ENCODE peak calls at places on chromosomes 7 and 10, in ten cellular contexts. One of them, this sample, is unnamed.

GRCh38 chr7:18162653-18163052 is 135.0 kb upstream of the PRPS1L1 start:
- DNase-seq in transverse colon: no peak
- DNase-seq in heart left ventricle: no peak
- DNase-seq in hepatocyte: no peak
- DNase-seq in kidney: no peak
- DNase-seq in IMR-90: no peak
- DNase-seq in neural progenitor cell: no peak
- DNase-seq in colonic mucosa: no peak
- DNase-seq in foreskin keratinocyte: no peak
- DNase-seq in A549: no peak
- DNase-seq in this sample: no peak

GRCh38 chr7:27143022-27143949 is at the start of gene HOXA5:
- DNase-seq in heart left ventricle: no peak
- DNase-seq in neural progenitor cell: peak
- DNase-seq in foreskin keratinocyte: peak
- DNase-seq in kidney: peak
- DNase-seq in hepatocyte: no peak
- DNase-seq in IMR-90: peak
- DNase-seq in A549: peak
- DNase-seq in colonic mucosa: peak
- DNase-seq in transverse colon: peak
- DNase-seq in this sample: no peak

GRCh38 chr10:43409385-43410109 is 561 bp upstream of the HNRNPF start:
- DNase-seq in kidney: peak
- DNase-seq in A549: no peak
- DNase-seq in heart left ventricle: peak
- DNase-seq in foreskin keratinocyte: no peak
- DNase-seq in transverse colon: peak
- DNase-seq in neural progenitor cell: no peak
- DNase-seq in hepatocyte: no peak
- DNase-seq in IMR-90: no peak
- DNase-seq in colonic mucosa: peak
- DNase-seq in this sample: peak

GRCh38 chr10:69176823-69177222 is 3.2 kb upstream of the SUPV3L1 start:
- DNase-seq in foreskin keratinocyte: no peak
- DNase-seq in colonic mucosa: no peak
- DNase-seq in hepatocyte: no peak
- DNase-seq in neural progenitor cell: no peak
- DNase-seq in A549: no peak
- DNase-seq in IMR-90: no peak
- DNase-seq in kidney: no peak
- DNase-seq in transverse colon: no peak
- DNase-seq in heart left ventricle: no peak
- DNase-seq in this sample: no peak

GRCh38 chr10:73413108-73413527 is 740 bp downstream of the ANXA7 start:
- DNase-seq in hepatocyte: peak
- DNase-seq in kidney: no peak
- DNase-seq in foreskin keratinocyte: peak
- DNase-seq in neural progenitor cell: peak
- DNase-seq in heart left ventricle: no peak
- DNase-seq in transverse colon: peak
- DNase-seq in A549: peak
- DNase-seq in IMR-90: no peak
- DNase-seq in colonic mucosa: peak
- DNase-seq in this sample: peak

GRCh38 chr10:77741746-77742145 is 104.1 kb upstream of the KCNMA1 start:
- DNase-seq in neural progenitor cell: no peak
- DNase-seq in colonic mucosa: no peak
- DNase-seq in heart left ventricle: no peak
- DNase-seq in IMR-90: peak
- DNase-seq in kidney: no peak
- DNase-seq in transverse colon: no peak
- DNase-seq in hepatocyte: no peak
- DNase-seq in A549: no peak
- DNase-seq in foreskin keratinocyte: no peak
- DNase-seq in this sample: no peak

GRCh38 chr7:104207348-104207730 is 474 bp downstream of the ORC5 start:
- DNase-seq in kidney: no peak
- DNase-seq in hepatocyte: no peak
- DNase-seq in foreskin keratinocyte: no peak
- DNase-seq in colonic mucosa: peak
- DNase-seq in heart left ventricle: no peak
- DNase-seq in neural progenitor cell: peak
- DNase-seq in A549: no peak
- DNase-seq in transverse colon: no peak
- DNase-seq in IMR-90: peak
- DNase-seq in this sample: no peak

GRCh38 chr7:156655232-156655628 is 14.7 kb downstream of the RNF32 start:
- DNase-seq in IMR-90: no peak
- DNase-seq in kidney: no peak
- DNase-seq in hepatocyte: no peak
- DNase-seq in colonic mucosa: no peak
- DNase-seq in foreskin keratinocyte: no peak
- DNase-seq in transverse colon: no peak
- DNase-seq in heart left ventricle: no peak
- DNase-seq in neural progenitor cell: no peak
- DNase-seq in A549: no peak
- DNase-seq in this sample: no peak

GRCh38 chr7:34165927-34166550 is 260.7 kb downstream of the BMPER start:
- DNase-seq in IMR-90: peak
- DNase-seq in transverse colon: no peak
- DNase-seq in colonic mucosa: no peak
- DNase-seq in A549: peak
- DNase-seq in foreskin keratinocyte: peak
- DNase-seq in neural progenitor cell: peak
- DNase-seq in hepatocyte: peak
- DNase-seq in kidney: no peak
- DNase-seq in heart left ventricle: no peak
- DNase-seq in this sample: no peak

GRCh38 chr10:130121486-130122079 is 11.0 kb upstream of the C10orf143 start:
- DNase-seq in hepatocyte: no peak
- DNase-seq in heart left ventricle: no peak
- DNase-seq in A549: no peak
- DNase-seq in IMR-90: no peak
- DNase-seq in colonic mucosa: no peak
- DNase-seq in neural progenitor cell: no peak
- DNase-seq in foreskin keratinocyte: no peak
- DNase-seq in transverse colon: no peak
- DNase-seq in kidney: no peak
- DNase-seq in this sample: no peak

GRCh38 chr10:133042061-133042460 is 45.7 kb upstream of the ADGRA1 start:
- DNase-seq in neural progenitor cell: no peak
- DNase-seq in IMR-90: no peak
- DNase-seq in transverse colon: no peak
- DNase-seq in kidney: no peak
- DNase-seq in hepatocyte: no peak
- DNase-seq in heart left ventricle: no peak
- DNase-seq in A549: no peak
- DNase-seq in colonic mucosa: no peak
- DNase-seq in foreskin keratinocyte: no peak
- DNase-seq in this sample: no peak

DNA sequence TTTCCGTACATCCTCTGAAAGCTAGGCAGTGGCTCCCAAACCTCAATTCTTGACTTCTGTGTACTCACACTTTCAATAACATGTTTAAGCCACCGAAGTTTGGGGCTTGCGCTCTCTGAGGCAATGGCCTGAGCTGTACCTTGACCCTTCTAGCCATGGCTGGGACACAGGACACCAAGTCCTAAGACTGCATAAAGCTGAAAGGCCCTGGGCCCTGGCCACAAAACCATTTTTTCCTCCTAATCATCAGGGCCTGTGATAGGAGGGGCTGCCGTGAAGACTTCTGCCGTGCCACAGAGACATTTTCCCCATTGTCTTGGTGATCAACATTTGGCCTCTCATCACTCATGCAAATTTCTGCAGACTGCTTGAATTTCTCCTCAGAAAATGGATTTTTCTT is 216.5 kb upstream of the TEX47 start:
- DNase-seq in kidney: no peak
- DNase-seq in transverse colon: no peak
- DNase-seq in A549: no peak
- DNase-seq in foreskin keratinocyte: no peak
- DNase-seq in heart left ventricle: no peak
- DNase-seq in IMR-90: no peak
- DNase-seq in hepatocyte: no peak
- DNase-seq in neural progenitor cell: no peak
- DNase-seq in colonic mucosa: no peak
- DNase-seq in this sample: no peak
- H3K27ac ChIP-seq in kidney: no peak
- H3K27ac ChIP-seq in transverse colon: no peak
- H3K27ac ChIP-seq in A549: no peak
- H3K27ac ChIP-seq in foreskin keratinocyte: no peak
- H3K27ac ChIP-seq in heart left ventricle: no peak
- H3K27ac ChIP-seq in IMR-90: no peak
- H3K27ac ChIP-seq in hepatocyte: no peak
- H3K27ac ChIP-seq in neural progenitor cell: no peak
- H3K27ac ChIP-seq in colonic mucosa: no peak
- H3K27ac ChIP-seq in this sample: no peak

GRCh38 chr7:149837620-149838223 is 453 bp upstream of the ZNF862 start:
- DNase-seq in hepatocyte: no peak
- DNase-seq in IMR-90: no peak
- DNase-seq in heart left ventricle: no peak
- DNase-seq in foreskin keratinocyte: no peak
- DNase-seq in transverse colon: no peak
- DNase-seq in neural progenitor cell: no peak
- DNase-seq in A549: no peak
- DNase-seq in kidney: no peak
- DNase-seq in colonic mucosa: no peak
- DNase-seq in this sample: no peak
- H3K27ac ChIP-seq in hepatocyte: no peak
- H3K27ac ChIP-seq in IMR-90: no peak
- H3K27ac ChIP-seq in heart left ventricle: peak
- H3K27ac ChIP-seq in foreskin keratinocyte: no peak
- H3K27ac ChIP-seq in transverse colon: no peak
- H3K27ac ChIP-seq in neural progenitor cell: no peak
- H3K27ac ChIP-seq in A549: no peak
- H3K27ac ChIP-seq in kidney: peak
- H3K27ac ChIP-seq in colonic mucosa: no peak
- H3K27ac ChIP-seq in this sample: no peak

GRCh38 chr10:119394657-119395286 is 147.7 kb downstream of the RGS10 start:
- DNase-seq in transverse colon: no peak
- DNase-seq in kidney: no peak
- DNase-seq in heart left ventricle: no peak
- DNase-seq in IMR-90: no peak
- DNase-seq in colonic mucosa: no peak
- DNase-seq in A549: no peak
- DNase-seq in foreskin keratinocyte: no peak
- DNase-seq in neural progenitor cell: no peak
- DNase-seq in hepatocyte: no peak
- DNase-seq in this sample: no peak

GRCh38 chr10:119393421-119393820 is 149.1 kb downstream of the RGS10 start:
- DNase-seq in heart left ventricle: no peak
- DNase-seq in colonic mucosa: no peak
- DNase-seq in hepatocyte: no peak
- DNase-seq in A549: no peak
- DNase-seq in transverse colon: no peak
- DNase-seq in kidney: no peak
- DNase-seq in foreskin keratinocyte: no peak
- DNase-seq in neural progenitor cell: no peak
- DNase-seq in IMR-90: no peak
- DNase-seq in this sample: no peak

GRCh38 chr10:119395287-119396007 is 147.1 kb downstream of the RGS10 start:
- DNase-seq in kidney: peak
- DNase-seq in neural progenitor cell: no peak
- DNase-seq in colonic mucosa: no peak
- DNase-seq in IMR-90: peak
- DNase-seq in A549: no peak
- DNase-seq in heart left ventricle: peak
- DNase-seq in foreskin keratinocyte: no peak
- DNase-seq in transverse colon: no peak
- DNase-seq in hepatocyte: no peak
- DNase-seq in this sample: no peak

GRCh38 chr10:119393019-119393418 is 149.5 kb downstream of the RGS10 start:
- DNase-seq in kidney: no peak
- DNase-seq in foreskin keratinocyte: no peak
- DNase-seq in colonic mucosa: no peak
- DNase-seq in neural progenitor cell: no peak
- DNase-seq in IMR-90: no peak
- DNase-seq in hepatocyte: no peak
- DNase-seq in heart left ventricle: no peak
- DNase-seq in transverse colon: no peak
- DNase-seq in A549: no peak
- DNase-seq in this sample: no peak

DNA sequence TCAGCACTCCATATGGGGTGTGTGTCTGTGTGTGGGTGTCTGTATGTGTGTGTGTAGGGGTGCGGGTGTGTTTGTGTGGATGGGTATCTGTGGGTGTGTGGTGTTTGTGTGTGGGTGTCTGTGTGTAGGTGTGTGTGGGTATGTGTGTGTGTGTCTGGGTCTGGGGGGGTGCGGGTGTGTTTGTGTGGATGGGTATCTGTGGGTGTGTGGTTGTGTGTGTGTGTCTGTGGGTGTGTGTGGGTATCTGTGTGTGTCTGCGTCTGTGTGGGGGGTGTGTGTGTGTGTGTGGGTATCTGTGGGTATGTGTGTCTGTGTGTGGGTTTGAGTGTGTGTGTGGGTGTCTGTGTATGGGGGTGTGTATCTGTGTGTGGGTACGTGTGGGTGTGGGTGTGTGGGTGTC is 148.7 kb downstream of the RGS10 start:
- DNase-seq in colonic mucosa: no peak
- DNase-seq in IMR-90: no peak
- DNase-seq in neural progenitor cell: no peak
- DNase-seq in heart left ventricle: no peak
- DNase-seq in A549: no peak
- DNase-seq in hepatocyte: no peak
- DNase-seq in kidney: no peak
- DNase-seq in transverse colon: no peak
- DNase-seq in foreskin keratinocyte: no peak
- DNase-seq in this sample: no peak
- H3K27ac ChIP-seq in colonic mucosa: no peak
- H3K27ac ChIP-seq in IMR-90: peak
- H3K27ac ChIP-seq in neural progenitor cell: no peak
- H3K27ac ChIP-seq in heart left ventricle: no peak
- H3K27ac ChIP-seq in A549: no peak
- H3K27ac ChIP-seq in hepatocyte: no peak
- H3K27ac ChIP-seq in kidney: no peak
- H3K27ac ChIP-seq in transverse colon: no peak
- H3K27ac ChIP-seq in foreskin keratinocyte: no peak
- H3K27ac ChIP-seq in this sample: no peak

DNA sequence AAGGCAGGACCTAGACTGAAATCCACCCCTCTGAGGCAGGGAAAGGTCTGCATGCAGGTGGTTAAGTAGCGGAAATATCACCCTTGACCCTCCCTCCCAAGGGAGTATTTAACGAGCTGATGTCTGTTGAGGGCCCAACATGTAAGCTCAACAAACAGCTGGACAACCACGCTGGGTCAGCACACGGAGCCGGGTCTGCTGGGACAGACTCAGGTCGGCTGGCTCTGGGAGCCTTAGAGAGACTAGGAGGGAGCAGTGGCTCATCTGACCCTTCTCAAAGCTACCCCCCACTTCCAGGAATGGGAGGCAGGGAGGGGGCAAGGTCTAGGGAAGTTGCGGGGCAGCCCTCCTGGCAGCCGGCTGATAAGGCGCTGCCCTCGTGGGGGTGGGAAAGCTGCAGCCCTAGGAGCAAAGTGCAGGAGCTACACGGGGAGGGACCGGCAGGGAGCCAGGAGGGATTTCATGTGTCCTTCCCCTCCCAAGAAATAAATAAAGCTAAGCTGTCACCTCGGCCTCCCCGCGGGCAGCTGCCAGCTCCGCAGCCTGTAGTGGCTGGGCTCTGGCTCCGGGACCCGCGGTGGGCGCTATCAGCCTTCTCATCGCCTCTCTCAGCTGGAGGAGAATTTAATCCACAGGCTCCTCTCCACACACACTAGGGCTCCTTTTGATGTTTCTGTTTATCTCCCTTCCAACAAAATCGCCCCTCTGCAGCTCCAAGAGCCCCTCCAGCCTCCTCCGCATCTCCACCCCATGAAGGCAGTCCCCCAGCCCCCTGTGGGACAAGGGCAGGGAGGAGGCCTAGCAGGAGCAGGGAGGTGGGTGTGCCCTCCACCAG is 80.8 kb downstream of the C10orf105 start:
- DNase-seq in heart left ventricle: no peak
- DNase-seq in foreskin keratinocyte: no peak
- DNase-seq in neural progenitor cell: no peak
- DNase-seq in transverse colon: peak
- DNase-seq in IMR-90: no peak
- DNase-seq in hepatocyte: peak
- DNase-seq in colonic mucosa: peak
- DNase-seq in A549: no peak
- DNase-seq in kidney: no peak
- DNase-seq in this sample: no peak
- H3K27ac ChIP-seq in heart left ventricle: no peak
- H3K27ac ChIP-seq in foreskin keratinocyte: no peak
- H3K27ac ChIP-seq in neural progenitor cell: no peak
- H3K27ac ChIP-seq in transverse colon: peak
- H3K27ac ChIP-seq in IMR-90: no peak
- H3K27ac ChIP-seq in hepatocyte: peak
- H3K27ac ChIP-seq in colonic mucosa: peak
- H3K27ac ChIP-seq in A549: no peak
- H3K27ac ChIP-seq in kidney: peak
- H3K27ac ChIP-seq in this sample: no peak

This sample was measured in DND-41.